ENCODE peak calls at places on chromosome 2, in six cellular contexts. I is fibroblast of lung, X is lower lobe of right lung, C is H7, L is PC-9, D is pancreas. T is an unnamed sample.

GRCh38 chr2:76391663-76392062 is 680.9 kb upstream of the GCFC2 start:
- DNase-seq in I (no peak), X (no peak), C (no peak), L (no peak), D (no peak), T (no peak)

GRCh38 chr2:106124787-106125549 is 69.1 kb downstream of the UXS1 start:
- DNase-seq in I (no peak), X (no peak), C (no peak), L (no peak), D (no peak), T (no peak)

GRCh38 chr2:147460140-147460539 is 384.7 kb upstream of the ACVR2A start:
- DNase-seq in I (peak; percentile 44), X (no peak), C (no peak), L (no peak), D (no peak), T (no peak)

GRCh38 chr2:171492664-171493063 is 29.6 kb upstream of the CYBRD1 start:
- DNase-seq in I (no peak), X (no peak), C (no peak), L (no peak), D (no peak), T (no peak)

GRCh38 chr2:13821255-13821880 is 811.1 kb upstream of the LRATD1 start:
- DNase-seq in I (peak; percentile 77), X (no peak), C (no peak), L (no peak), D (no peak), T (no peak)

GRCh38 chr2:9653485-9654271 is 22.9 kb upstream of the YWHAQ start:
- DNase-seq in I (no peak), X (no peak), C (no peak), L (no peak), D (no peak), T (no peak)

GRCh38 chr2:9288681-9289338 is 82.2 kb downstream of the ASAP2 start:
- DNase-seq in I (peak; percentile 27), X (no peak), C (peak; percentile 61), L (no peak), D (no peak), T (no peak)

GRCh38 chr2:240139011-240139441 is 1.4 kb downstream of the OTOS start:
- DNase-seq in I (no peak), X (peak; percentile 39), C (peak; percentile 35), L (no peak), D (peak; percentile 11), T (no peak)

GRCh38 chr2:119059287-119059686 is 99.3 kb downstream of the C1QL2 start:
- DNase-seq in I (no peak), X (no peak), C (no peak), L (no peak), D (no peak), T (no peak)

GRCh38 chr2:36561223-36561944 is 36.6 kb downstream of the FEZ2 start:
- DNase-seq in I (peak; percentile 86), X (no peak), C (peak; percentile 10), L (peak; percentile 99), D (no peak), T (no peak)

GRCh38 chr2:82959677-82960076 is 1499.4 kb downstream of the SUCLG1 start:
- DNase-seq in I (no peak), X (no peak), C (no peak), L (no peak), D (no peak), T (no peak)

GRCh38 chr2:151619337-151619989 is 114.8 kb downstream of the NEB start:
- DNase-seq in I (peak; percentile 82), X (no peak), C (no peak), L (no peak), D (no peak), T (no peak)

GRCh38 chr2:174572556-174572955 is 25.0 kb downstream of the WIPF1 start:
- DNase-seq in I (no peak), X (no peak), C (no peak), L (no peak), D (no peak), T (no peak)
- H3K36me3 ChIP-seq in I (peaks cover 2% of the 10 kb centered on the region), X (peaks cover 79% of the 10 kb centered on the region), C (no peaks in the 10 kb centered on the region), L (no peaks in the 10 kb centered on the region), D (no peaks in the 10 kb centered on the region), T (no peaks in the 10 kb centered on the region)

DNA sequence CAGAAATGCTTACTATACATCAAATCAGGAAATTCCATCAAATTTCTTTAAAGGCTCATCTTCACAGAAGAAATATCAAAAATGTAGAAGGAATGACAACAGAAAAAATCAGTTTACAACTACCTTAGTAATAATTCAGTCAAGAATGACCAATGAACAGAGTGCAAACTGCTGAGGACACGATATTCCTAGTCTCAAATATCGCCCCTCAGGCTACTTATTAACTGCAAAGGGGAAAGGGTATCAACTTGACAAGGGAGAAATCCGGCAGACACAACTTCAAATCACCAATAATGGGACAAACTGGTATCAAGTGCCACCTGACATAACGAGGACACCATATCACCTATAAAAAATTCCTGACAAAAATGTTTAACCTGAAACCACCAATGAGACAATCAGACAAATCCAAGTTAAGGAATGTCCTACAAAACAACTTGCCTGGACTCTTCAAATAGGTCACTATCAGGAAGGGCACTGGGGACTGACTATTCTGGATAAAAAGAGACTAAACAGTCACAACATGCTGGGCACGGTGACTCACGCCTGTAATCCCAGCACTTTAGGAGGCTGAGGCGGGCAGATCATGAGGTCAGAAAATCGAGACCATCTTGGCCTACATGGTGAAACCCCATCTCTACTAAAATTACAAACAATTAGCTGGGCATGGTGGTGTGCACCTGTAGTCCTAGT is 12.8 kb downstream of the COX7A2L start:
- DNase-seq in I (no peak), X (no peak), C (no peak), L (no peak), D (no peak), T (no peak)
- H3K36me3 ChIP-seq in I (peaks cover 7% of the 10 kb centered on the region), X (peaks cover 64% of the 10 kb centered on the region), C (peaks cover 1% of the 10 kb centered on the region), L (peaks cover 49% of the 10 kb centered on the region), D (no peaks in the 10 kb centered on the region), T (peaks cover 69% of the 10 kb centered on the region)

GRCh38 chr2:74100254-74101216 is 47.2 kb downstream of the BOLA3 start:
- DNase-seq in I (no peak), X (peak; percentile 88), C (no peak), L (no peak), D (no peak), T (no peak)
- H3K36me3 ChIP-seq in I (peaks cover 8% of the 10 kb centered on the region), X (peaks cover 80% of the 10 kb centered on the region), C (peaks cover 8% of the 10 kb centered on the region), L (peaks cover 7% of the 10 kb centered on the region), D (no peaks in the 10 kb centered on the region), T (peaks cover 84% of the 10 kb centered on the region)

GRCh38 chr2:1664698-1665097 is 79.6 kb downstream of the PXDN start:
- DNase-seq in I (no peak), X (peak; percentile 41), C (no peak), L (no peak), D (no peak), T (no peak)
- H3K36me3 ChIP-seq in I (peaks cover 50% of the 10 kb centered on the region), X (peaks cover 65% of the 10 kb centered on the region), C (peaks cover 26% of the 10 kb centered on the region), L (no peaks in the 10 kb centered on the region), D (no peaks in the 10 kb centered on the region), T (peaks cover 38% of the 10 kb centered on the region)

GRCh38 chr2:20249170-20249569 is 24.2 kb upstream of the SDC1 start:
- DNase-seq in I (no peak), X (no peak), C (no peak), L (no peak), D (no peak), T (no peak)
- H3K36me3 ChIP-seq in I (peaks cover 6% of the 10 kb centered on the region), X (peaks cover 75% of the 10 kb centered on the region), C (peaks cover 22% of the 10 kb centered on the region), L (peaks cover 51% of the 10 kb centered on the region), D (peaks cover 17% of the 10 kb centered on the region), T (peaks cover 79% of the 10 kb centered on the region)

T was measured in WERI-Rb-1.